ENCODE peak calls at places on chromosomes 2 and 18, in six cellular contexts. D, J, F, W, N and T are unnamed samples.

GRCh38 chr2:217114117-217114516 is 254.3 kb upstream of the TNP1 start:
- DNase-seq in W (no peak), D (no peak), J (no peak), N (no peak), F (no peak), T (no peak)

GRCh38 chr2:127932199-127932877 is 46.6 kb upstream of the AMMECR1L start:
- DNase-seq in W (peak), D (no peak), N (no peak), F (no peak), J (peak), T (no peak)

GRCh38 chr2:232666051-232666805 is 30.9 kb upstream of the GIGYF2 start:
- DNase-seq in N (no peak), D (no peak), F (no peak), J (no peak), W (no peak), T (no peak)

GRCh38 chr2:100957971-100958653 is 44.0 kb upstream of the RPL31 start:
- DNase-seq in D (no peak), N (no peak), W (peak), J (peak), F (no peak), T (no peak)

GRCh38 chr2:183037660-183038340 is 457 bp downstream of the NCKAP1 start:
- DNase-seq in D (peak), F (peak), J (peak), W (peak), N (no peak), T (peak)

GRCh38 chr2:118032169-118033013 is 18.5 kb upstream of the CCDC93 start:
- DNase-seq in D (no peak), N (peak), J (peak), W (peak), F (peak), T (no peak)

GRCh38 chr2:65291221-65292094 is 63.8 kb downstream of the ACTR2 start:
- DNase-seq in W (no peak), N (no peak), F (no peak), J (no peak), D (no peak), T (no peak)

GRCh38 chr2:767440-767839 is 90.2 kb upstream of the TMEM18 start:
- DNase-seq in W (no peak), N (no peak), D (no peak), F (no peak), J (no peak), T (no peak)

GRCh38 chr2:107325983-107326786 is 440.2 kb upstream of the ST6GAL2 start:
- DNase-seq in D (no peak), J (no peak), N (no peak), F (no peak), W (peak), T (no peak)

GRCh38 chr2:24517247-24517646 is 26.2 kb downstream of the NCOA1 start:
- DNase-seq in J (no peak), F (peak), W (no peak), D (no peak), N (peak), T (no peak)

GRCh38 chr2:185934232-185934631 is 195.6 kb downstream of the FSIP2 start:
- DNase-seq in N (no peak), F (no peak), W (no peak), D (no peak), J (no peak), T (no peak)

GRCh38 chr2:46460991-46461715 is 18.2 kb upstream of the TMEM247 start:
- DNase-seq in F (peak), W (peak), D (peak), J (peak), N (peak), T (peak)

GRCh38 chr2:141362311-141362710 is 768.5 kb downstream of the LRP1B start:
- DNase-seq in F (no peak), W (no peak), N (no peak), J (no peak), D (no peak), T (no peak)

GRCh38 chr2:13193075-13193474 is 476.3 kb downstream of the TRIB2 start:
- DNase-seq in D (no peak), N (no peak), W (no peak), J (no peak), F (no peak), T (no peak)

GRCh38 chr2:69960821-69961220 is 610 bp downstream of the ASPRV1 start:
- DNase-seq in N (peak), J (no peak), W (no peak), F (no peak), D (no peak), T (no peak)

GRCh38 chr2:2834105-2834504 is 503.0 kb upstream of the MYT1L start:
- DNase-seq in N (no peak), F (no peak), D (no peak), J (no peak), W (no peak), T (no peak)

GRCh38 chr2:62531594-62531993 is 25.6 kb upstream of the TMEM17 start:
- DNase-seq in W (no peak), J (no peak), D (no peak), F (no peak), N (no peak), T (no peak)

GRCh38 chr2:45678791-45679348 is 27.4 kb downstream of the PRKCE start:
- DNase-seq in W (no peak), F (no peak), D (no peak), J (no peak), N (no peak), T (no peak)

GRCh38 chr18:31553800-31554199 is 37.9 kb upstream of the TTR start:
- DNase-seq in N (no peak), J (no peak), W (peak), F (no peak), D (no peak), T (no peak)

GRCh38 chr2:214451516-214451915 is 40.7 kb downstream of the VWC2L start:
- DNase-seq in D (no peak), N (no peak), F (no peak), W (no peak), J (peak), T (no peak)

GRCh38 chr2:221969087-221969829 is 329.5 kb downstream of the PAX3 start:
- DNase-seq in J (peak), D (no peak), N (no peak), W (peak), F (peak), T (no peak)

GRCh38 chr18:50973367-50974126 is 5.7 kb downstream of the ELAC1 start:
- DNase-seq in J (peak), N (no peak), F (no peak), D (no peak), W (peak), T (no peak)

GRCh38 chr2:96549466-96549785 is 12.9 kb downstream of the ARID5A start:
- DNase-seq in D (no peak), N (no peak), F (no peak), W (no peak), J (no peak), T (no peak)

GRCh38 chr2:191569025-191569424 is 108.9 kb upstream of the NABP1 start:
- DNase-seq in F (no peak), N (peak), D (no peak), J (no peak), W (no peak), T (no peak)

GRCh38 chr2:190563109-190563508 is 28.6 kb upstream of the NEMP2 start:
- DNase-seq in D (no peak), N (no peak), J (no peak), W (no peak), F (no peak), T (no peak)

GRCh38 chr2:229445013-229445412 is 173.9 kb upstream of the PID1 start:
- DNase-seq in N (no peak), F (no peak), D (peak), W (peak), J (peak), T (peak)

GRCh38 chr2:191020742-191021381 is 6.9 kb upstream of the STAT1 start:
- DNase-seq in W (peak), N (no peak), F (no peak), J (peak), D (no peak), T (no peak)

GRCh38 chr2:3608373-3609278 is 13.7 kb downstream of the COLEC11 start:
- DNase-seq in J (no peak), W (no peak), D (no peak), N (no peak), F (no peak), T (no peak)

GRCh38 chr2:237434916-237435315 is 21.0 kb upstream of the COL6A3 start:
- DNase-seq in W (peak), F (no peak), D (no peak), N (no peak), J (no peak), T (peak)

GRCh38 chr2:95551055-95551568 is 40.7 kb upstream of the TRIM43 start:
- DNase-seq in J (no peak), W (no peak), D (no peak), F (no peak), N (no peak), T (no peak)

GRCh38 chr2:242038928-242039341 is 169.4 kb downstream of the RTP5 start:
- DNase-seq in J (no peak), D (no peak), W (no peak), N (no peak), F (no peak), T (no peak)

GRCh38 chr2:64675860-64676259 is 22.1 kb upstream of the SERTAD2 start:
- DNase-seq in F (no peak), N (no peak), J (peak), W (peak), D (no peak), T (peak)

GRCh38 chr18:65751145-65752085 is 603 bp downstream of the CDH7 start:
- DNase-seq in W (no peak), F (peak), D (no peak), N (no peak), J (no peak), T (peak)

GRCh38 chr18:11500153-11501122 is 109.0 kb upstream of the SLC35G4 start:
- DNase-seq in D (no peak), N (no peak), F (no peak), J (peak), W (peak), T (no peak)

GRCh38 chr18:67778016-67778415 is 261.5 kb upstream of the DSEL start:
- DNase-seq in W (no peak), F (no peak), N (no peak), J (no peak), D (no peak), T (no peak)

GRCh38 chr2:64179582-64180321 is 35.5 kb upstream of the PELI1 start:
- DNase-seq in F (no peak), D (no peak), N (no peak), W (peak), J (no peak), T (no peak)

GRCh38 chr2:190210471-190210870 is 109.2 kb downstream of the HIBCH start:
- DNase-seq in N (no peak), D (no peak), J (no peak), W (peak), F (no peak), T (no peak)

GRCh38 chr2:219496247-219496646 is 2.4 kb upstream of the GMPPA start:
- DNase-seq in J (no peak), W (no peak), D (no peak), N (no peak), F (no peak), T (no peak)
- H3K4me3 ChIP-seq in J (no peak), W (no peak), D (no peak), N (no peak), F (no peak), T (no peak)

DNA sequence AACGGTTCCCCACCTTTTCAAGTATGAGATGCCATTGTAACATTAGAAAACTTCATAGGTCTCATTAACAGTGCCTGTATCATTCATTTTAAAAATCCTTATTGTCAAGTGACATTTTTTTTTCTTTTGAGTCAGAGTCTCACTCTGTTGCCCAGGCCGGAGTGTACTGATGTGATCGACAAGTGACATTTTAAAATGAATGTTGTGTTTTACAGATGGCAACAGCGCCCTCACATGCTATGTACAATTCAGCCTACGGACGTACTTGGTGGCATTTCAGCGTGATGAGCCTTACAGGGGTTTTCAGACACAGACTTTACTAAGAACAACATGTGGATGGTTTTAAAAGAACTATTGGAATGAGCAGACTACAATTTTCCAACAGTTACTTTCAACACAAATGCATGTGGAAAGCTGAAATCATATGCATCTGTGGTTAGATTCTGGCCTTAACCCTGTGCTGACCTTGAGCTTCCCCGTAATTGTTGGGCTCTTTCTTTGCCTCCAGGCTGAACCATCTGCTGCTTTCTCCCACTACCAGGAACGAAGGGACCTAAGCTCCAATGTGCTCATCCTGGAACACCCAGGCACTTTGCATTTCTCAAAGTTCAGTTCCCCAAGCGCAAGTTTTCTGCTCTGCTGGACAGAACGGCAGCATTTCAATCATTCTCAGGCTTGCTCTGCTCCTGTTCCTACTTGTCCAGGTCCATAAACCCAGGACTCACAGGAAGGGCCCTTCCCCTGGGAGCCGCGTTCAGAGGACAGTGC is 119.9 kb upstream of the NDUFV2 start:
- DNase-seq in D (no peak), W (peak), N (peak), J (peak), F (peak), T (no peak)
- H3K27ac ChIP-seq in D (no peak), W (peak), N (peak), J (peak), F (no peak), T (no peak)

DNA sequence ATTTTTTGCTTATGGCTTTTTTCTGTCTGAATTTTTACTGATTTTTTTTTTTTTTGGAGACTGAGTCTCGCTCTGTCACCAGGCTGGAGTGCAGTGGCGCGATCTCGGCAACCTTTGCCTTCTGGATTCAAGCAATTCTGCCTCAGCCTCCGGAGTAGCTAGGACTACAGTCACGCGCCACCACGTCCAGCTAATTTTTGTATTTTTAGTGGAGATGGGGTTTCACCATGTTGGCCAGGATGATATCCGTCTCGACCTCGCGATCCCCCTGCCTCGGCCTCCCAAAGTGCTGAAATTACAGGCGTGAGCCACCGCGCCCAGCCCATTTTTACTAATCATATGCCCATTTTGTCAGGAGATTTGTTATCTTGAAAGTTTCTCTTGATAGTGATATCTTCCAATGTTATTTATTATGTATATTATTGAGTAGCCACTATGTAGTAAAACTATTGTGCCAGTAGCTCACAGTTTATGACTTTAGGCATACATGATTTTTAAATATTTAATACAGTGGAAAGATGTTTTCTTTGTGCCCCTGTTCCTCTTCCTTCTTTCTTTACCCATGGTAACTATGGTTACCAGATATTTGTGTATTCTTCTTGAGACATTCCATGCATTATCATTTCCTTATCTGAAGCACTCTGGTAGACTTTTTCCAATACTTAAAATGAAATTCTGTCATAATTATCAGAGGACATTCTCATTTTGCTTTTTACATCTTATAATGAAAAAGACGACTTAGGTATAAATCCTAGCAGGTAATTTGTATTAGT is 2.1 kb downstream of the HAT1 start:
- DNase-seq in W (no peak), N (no peak), D (no peak), J (no peak), F (no peak), T (no peak)
- H3K4me3 ChIP-seq in W (peak), N (peak), D (no peak), J (no peak), F (no peak), T (no peak)

GRCh38 chr2:201070966-201071304 is 536 bp downstream of the HYCC2 start:
- DNase-seq in D (no peak), W (peak), N (no peak), F (peak), J (peak), T (no peak)
- H3K27ac ChIP-seq in D (peak), W (peak), N (peak), F (peak), J (peak), T (peak)

GRCh38 chr18:44700652-44701051 is 20.0 kb downstream of the SETBP1 start:
- DNase-seq in D (no peak), F (peak), N (no peak), J (peak), W (peak), T (peak)
- H3K4me3 ChIP-seq in D (no peak), F (no peak), N (no peak), J (peak), W (no peak), T (peak)

DNA sequence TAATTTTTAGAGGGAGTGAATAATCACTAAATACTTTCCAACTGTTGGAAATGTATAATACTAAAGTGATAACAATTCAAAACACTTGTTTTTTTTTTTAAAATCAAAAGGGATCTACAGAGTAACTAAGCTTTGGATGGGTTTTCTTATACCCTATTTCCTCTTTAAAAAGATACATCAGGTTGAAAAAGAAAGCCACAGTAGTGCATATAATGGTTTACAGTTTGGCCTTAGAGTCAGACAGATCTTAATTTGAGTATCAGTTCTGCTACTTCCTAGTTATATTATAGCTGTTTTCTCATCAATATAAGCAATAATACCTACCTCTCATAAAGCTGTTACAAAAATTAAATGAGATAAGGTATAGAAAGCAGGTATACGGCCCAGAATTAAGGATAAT is 28.5 kb downstream of the PSME4 start:
- DNase-seq in D (no peak), W (no peak), F (no peak), J (no peak), N (no peak), T (no peak)
- H3K27ac ChIP-seq in D (no peak), W (no peak), F (peak), J (no peak), N (no peak), T (no peak)